ENCODE peak calls at places on chromosomes 13 and 19, in seven cellular contexts. E, F, J, P, B, T and V are unnamed samples.
A peak's percentile ranks its signal among the peaks of the same experiment; 100 is the strongest.

GRCh38 chr13:106038752-106039151 is 496.7 kb downstream of the EFNB2 start:
- DNase-seq in P (no peak), F (no peak), E (no peak), B (no peak), J (peak; percentile 29), T (no peak), V (no peak)

GRCh38 chr19:50520822-50521465 is 7.2 kb upstream of the ASPDH start:
- DNase-seq in E (no peak), P (peak; percentile 25), B (no peak), T (no peak), J (no peak), F (no peak), V (no peak)

GRCh38 chr13:59178344-59178743 is 985.4 kb downstream of the DIAPH3 start:
- DNase-seq in E (no peak), T (no peak), B (no peak), P (no peak), F (no peak), J (no peak), V (no peak)

GRCh38 chr19:858868-859843 is at the start of gene CFD:
- DNase-seq in T (no peak), F (no peak), P (peak; percentile 91), B (peak; percentile 62), J (no peak), E (peak; percentile 17), V (no peak)

GRCh38 chr13:76225815-76226489 is 589.8 kb downstream of the LMO7 start:
- DNase-seq in E (no peak), F (no peak), P (no peak), B (no peak), J (no peak), T (no peak), V (peak; percentile 20)

GRCh38 chr13:79307866-79308298 is 98.2 kb downstream of the RBM26 start:
- DNase-seq in T (no peak), J (no peak), E (no peak), F (peak; percentile 4), P (no peak), B (no peak), V (no peak)

GRCh38 chr19:36266375-36266961 is 51.6 kb downstream of the ZNF146 start:
- DNase-seq in P (no peak), J (no peak), E (no peak), B (no peak), T (no peak), F (no peak), V (no peak)

GRCh38 chr19:4495471-4495870 is 22.8 kb downstream of the PLIN4 start:
- DNase-seq in T (no peak), E (no peak), J (no peak), P (no peak), F (no peak), B (no peak), V (no peak)

GRCh38 chr19:30686252-30686762 is 314.1 kb downstream of the ZNF536 start:
- DNase-seq in T (no peak), B (no peak), E (no peak), J (no peak), F (no peak), P (no peak), V (no peak)

GRCh38 chr19:29121684-29122083 is 91.3 kb downstream of the UQCRFS1 start:
- DNase-seq in B (no peak), E (peak; percentile 1), F (no peak), J (no peak), P (no peak), T (no peak), V (no peak)

GRCh38 chr13:75513271-75513670 is 24.4 kb downstream of the COMMD6 start:
- DNase-seq in T (no peak), J (no peak), P (no peak), B (no peak), F (no peak), E (no peak), V (no peak)

GRCh38 chr19:9309974-9310446 is 372 bp upstream of the ZNF699 start:
- DNase-seq in E (no peak), B (peak; percentile 91), J (no peak), P (peak; percentile 94), F (peak; percentile 80), T (peak; percentile 63), V (peak; percentile 91)

GRCh38 chr19:8596168-8596567 is 14.3 kb downstream of the ADAMTS10 start:
- DNase-seq in J (no peak), T (no peak), E (no peak), P (no peak), F (no peak), B (no peak), V (no peak)

GRCh38 chr13:78201411-78201810 is 282.8 kb upstream of the EDNRB start:
- DNase-seq in F (no peak), P (no peak), J (no peak), T (no peak), B (no peak), E (no peak), V (no peak)

GRCh38 chr13:110772091-110772984 is 58.8 kb downstream of the ING1 start:
- DNase-seq in P (no peak), B (no peak), T (no peak), J (no peak), F (no peak), E (no peak), V (no peak)

GRCh38 chr19:49890349-49891311 is 6.1 kb downstream of the IL4I1 start:
- DNase-seq in P (peak; percentile 89), F (peak; percentile 63), J (no peak), T (peak; percentile 60), B (peak; percentile 67), E (no peak), V (no peak)

GRCh38 chr13:94217370-94217769 is 262.1 kb downstream of the DCT start:
- DNase-seq in J (no peak), T (no peak), F (no peak), E (no peak), B (no peak), P (no peak), V (no peak)

GRCh38 chr19:43527860-43528622 is 1.0 kb upstream of the ETHE1 start:
- DNase-seq in P (no peak), B (peak; percentile 51), E (no peak), T (no peak), F (no peak), J (no peak), V (no peak)

GRCh38 chr19:50998061-50998460 is 3.3 kb downstream of the KLK8 start:
- DNase-seq in F (no peak), P (no peak), B (no peak), E (no peak), J (no peak), T (no peak), V (no peak)

GRCh38 chr13:94764576-94765321 is 52.4 kb upstream of the SOX21 start:
- DNase-seq in T (no peak), J (no peak), B (no peak), E (no peak), P (no peak), F (no peak), V (no peak)